ENCODE peak calls at places on chromosomes 7 and 10, in four cellular contexts. L, W, P and B are unnamed samples.
A peak's percentile ranks its signal among the peaks of the same experiment; 100 is the strongest.

GRCh38 chr7:15326044-15326644 is 235.7 kb downstream of the AGMO start:
- DNase-seq in L (no peak), P (no peak), W (no peak), B (no peak)

GRCh38 chr10:61779950-61780659 is 117.4 kb downstream of the CABCOCO1 start:
- DNase-seq in L (peak; percentile 38), P (peak; percentile 69), W (peak; percentile 40), B (peak; percentile 48)

GRCh38 chr10:76055963-76056362 is 624.5 kb downstream of the LRMDA start:
- DNase-seq in W (no peak), L (no peak), P (no peak), B (no peak)

GRCh38 chr10:69464801-69465401 is 13.6 kb downstream of the TSPAN15 start:
- DNase-seq in W (no peak), L (peak; percentile 59), P (peak; percentile 50), B (no peak)

GRCh38 chr7:82067628-82068264 is 297.9 kb upstream of the HGF start:
- DNase-seq in P (no peak), W (no peak), L (no peak), B (no peak)

GRCh38 chr7:150898475-150899011 is 46.2 kb downstream of the AOC1 start:
- DNase-seq in W (no peak), L (peak; percentile 78), P (peak; percentile 79), B (peak; percentile 76)

GRCh38 chr10:126207313-126207771 is 180.9 kb downstream of the ADAM12 start:
- DNase-seq in W (no peak), P (no peak), L (no peak), B (no peak)

GRCh38 chr7:134993877-134994456 is 7.7 kb downstream of the AGBL3 start:
- DNase-seq in P (no peak), L (no peak), W (no peak), B (no peak)

GRCh38 chr7:1893025-1893424 is 222.9 kb downstream of the ELFN1 start:
- DNase-seq in W (no peak), L (no peak), P (no peak), B (no peak)

GRCh38 chr10:109992485-109992884 is 15.3 kb upstream of the ADD3 start:
- DNase-seq in L (no peak), P (no peak), W (no peak), B (no peak)
- H3K4me3 ChIP-seq in L (no peak overlapping the region), P (no peak overlapping the region), W (no peak overlapping the region), B (no peak overlapping the region)

GRCh38 chr10:72253002-72253401 is 20.7 kb upstream of the DDIT4 start:
- DNase-seq in P (no peak), L (no peak), W (no peak), B (no peak)
- H3K27ac ChIP-seq in P (peak overlapping the region; percentile 95), L (peak overlapping the region; percentile 91), W (no peak overlapping the region), B (peak overlapping the region; percentile 99)

GRCh38 chr10:97683556-97684357 is 3.3 kb downstream of the AVPI1 start:
- DNase-seq in P (no peak), L (no peak), W (peak; percentile 35), B (no peak)
- H3K4me1 ChIP-seq in P (peaks cover 17% of the 10 kb centered on the region), L (peaks cover 37% of the 10 kb centered on the region), W (peaks cover 33% of the 10 kb centered on the region), B (peaks cover 9% of the 10 kb centered on the region)

GRCh38 chr10:51077507-51077906 is 3.2 kb downstream of the PRKG1 start:
- DNase-seq in P (no peak), L (no peak), W (no peak), B (no peak)

GRCh38 chr10:51073461-51074237 is 638 bp upstream of the PRKG1 start:
- DNase-seq in W (no peak), L (peak; percentile 17), P (peak; percentile 37), B (peak; percentile 62)

GRCh38 chr10:51075802-51076201 is 1.5 kb downstream of the PRKG1 start:
- DNase-seq in L (no peak), W (no peak), P (no peak), B (no peak)

GRCh38 chr10:51074238-51075028 is at the start of gene PRKG1:
- DNase-seq in P (peak; percentile 87), L (peak; percentile 76), W (no peak), B (peak; percentile 81)

GRCh38 chr10:51076442-51076841 is 2.2 kb downstream of the PRKG1 start:
- DNase-seq in W (no peak), P (no peak), L (no peak), B (no peak)
- H3K4me3 ChIP-seq in W (no peak overlapping the region), P (peak overlapping the region; percentile 76), L (peak overlapping the region; percentile 85), B (peak overlapping the region; percentile 62)